ENCODE peak calls at places on chromosomes 13 and 19, in ten cellular contexts. X, A, Y, B, O, K, F, W, M and T are unnamed samples.

GRCh38 chr19:12802267-12803106 is 618 bp downstream of the THSD8 start:
- DNase-seq in Y (peak; percentile 65), X (peak; percentile 28), K (peak; percentile 50), O (no peak), M (no peak), W (no peak), F (peak; percentile 57), A (no peak), B (no peak), T (no peak)

GRCh38 chr13:32408296-32408998 is 19.5 kb downstream of the N4BP2L1 start:
- DNase-seq in W (no peak), O (no peak), X (no peak), A (no peak), K (no peak), B (no peak), Y (no peak), M (peak; percentile 28), F (no peak), T (no peak)

GRCh38 chr19:351976-352625 is 7.5 kb upstream of the MIER2 start:
- DNase-seq in M (no peak), F (no peak), O (no peak), Y (no peak), W (peak; percentile 10), K (no peak), X (peak; percentile 41), A (no peak), B (no peak), T (no peak)

GRCh38 chr13:27449081-27449603 is 1.2 kb downstream of the MTIF3 start:
- DNase-seq in K (no peak), B (no peak), O (no peak), Y (no peak), A (no peak), F (no peak), X (peak; percentile 1), M (no peak), W (no peak), T (no peak)

GRCh38 chr19:14418743-14419037 is 451 bp downstream of the DDX39A start:
- DNase-seq in A (no peak), K (no peak), O (no peak), F (no peak), M (peak; percentile 27), Y (no peak), B (no peak), X (no peak), W (no peak), T (no peak)

GRCh38 chr19:46368116-46368515 is 21.2 kb downstream of the PPP5C start:
- DNase-seq in W (no peak), M (no peak), Y (no peak), B (no peak), A (no peak), F (no peak), X (no peak), K (no peak), O (no peak), T (no peak)

GRCh38 chr13:60411464-60411863 is 14.4 kb downstream of the TDRD3 start:
- DNase-seq in M (no peak), A (no peak), F (no peak), O (no peak), X (no peak), W (no peak), B (no peak), Y (no peak), K (no peak), T (no peak)

GRCh38 chr13:112128052-112128610 is 61.2 kb downstream of the SOX1 start:
- DNase-seq in B (no peak), A (no peak), X (no peak), F (no peak), O (no peak), W (no peak), K (no peak), M (no peak), Y (no peak), T (no peak)

GRCh38 chr19:45955905-45956608 is 17.6 kb downstream of the NOVA2 start:
- DNase-seq in X (peak; percentile 73), M (no peak), W (peak; percentile 57), B (no peak), K (peak; percentile 60), O (no peak), F (no peak), A (no peak), Y (no peak), T (no peak)

GRCh38 chr13:112651750-112652511 is 37.9 kb upstream of the ATP11A start:
- DNase-seq in K (no peak), M (no peak), W (no peak), A (no peak), X (no peak), Y (no peak), O (no peak), B (no peak), F (no peak), T (no peak)

GRCh38 chr13:103883152-103883551 is 816.9 kb upstream of the SLC10A2 start:
- DNase-seq in B (no peak), X (peak; percentile 78), O (no peak), M (no peak), Y (peak; percentile 55), W (peak; percentile 74), A (no peak), K (peak; percentile 85), F (peak; percentile 61), T (peak; percentile 94)

GRCh38 chr13:35468195-35468594 is 8.3 kb downstream of the MAB21L1 start:
- DNase-seq in K (no peak), O (no peak), M (no peak), B (no peak), W (no peak), A (no peak), Y (no peak), F (no peak), X (no peak), T (no peak)

GRCh38 chr13:89003656-89004055 is 1332.5 kb downstream of the SLITRK5 start:
- DNase-seq in Y (no peak), F (no peak), A (no peak), B (no peak), W (no peak), K (no peak), X (no peak), O (no peak), M (no peak), T (no peak)

GRCh38 chr19:54482889-54483288 is 9.8 kb upstream of the CDC42EP5 start:
- DNase-seq in Y (no peak), F (no peak), A (no peak), O (no peak), B (no peak), X (no peak), K (no peak), W (no peak), M (peak; percentile 59), T (no peak)

GRCh38 chr19:45994456-45994988 is 745 bp upstream of the CCDC61 start:
- DNase-seq in Y (no peak), M (no peak), B (no peak), X (no peak), K (no peak), A (no peak), O (no peak), W (no peak), F (peak; percentile 25), T (no peak)

GRCh38 chr13:112200200-112200599 is 133.3 kb downstream of the SOX1 start:
- DNase-seq in F (no peak), Y (no peak), B (no peak), O (no peak), X (no peak), M (no peak), W (no peak), A (no peak), K (no peak), T (no peak)